ENCODE peak calls at places on chromosome 12, in four cellular contexts. One of them, this sample, is unnamed.

GRCh38 chr12:108157856-108158255 is 28.8 kb downstream of the WSCD2 start:
- DNase-seq in GM12878: no peak
- DNase-seq in HepG2: no peak
- DNase-seq in K562: no peak
- DNase-seq in this sample: no peak

GRCh38 chr12:38163442-38163801 is 153.2 kb upstream of the ALG10B start:
- DNase-seq in HepG2: no peak
- DNase-seq in K562: no peak
- DNase-seq in GM12878: no peak
- DNase-seq in this sample: peak

GRCh38 chr12:97837401-97837800 is 374.8 kb downstream of the RMST start:
- DNase-seq in HepG2: no peak
- DNase-seq in K562: no peak
- DNase-seq in GM12878: no peak
- DNase-seq in this sample: no peak

GRCh38 chr12:132784580-132784979 is 22.9 kb upstream of the ANKLE2 start:
- DNase-seq in K562: no peak
- DNase-seq in GM12878: no peak
- DNase-seq in HepG2: no peak
- DNase-seq in this sample: no peak

GRCh38 chr12:94621662-94622359 is 28.5 kb downstream of the TMCC3 start:
- DNase-seq in GM12878: peak
- DNase-seq in HepG2: no peak
- DNase-seq in K562: no peak
- DNase-seq in this sample: no peak

GRCh38 chr12:112126000-112126431 is 656 bp downstream of the TRAFD1 start:
- DNase-seq in GM12878: no peak
- DNase-seq in K562: no peak
- DNase-seq in HepG2: no peak
- DNase-seq in this sample: peak

GRCh38 chr12:75632452-75632851 is 121.0 kb upstream of the KRR1 start:
- DNase-seq in HepG2: no peak
- DNase-seq in K562: no peak
- DNase-seq in GM12878: no peak
- DNase-seq in this sample: no peak

GRCh38 chr12:57226588-57227314 is 2.8 kb upstream of the SHMT2 start:
- DNase-seq in GM12878: no peak
- DNase-seq in HepG2: no peak
- DNase-seq in K562: peak
- DNase-seq in this sample: no peak

GRCh38 chr12:112559784-112560183 is 141.0 kb downstream of the PTPN11 start:
- DNase-seq in K562: no peak
- DNase-seq in GM12878: no peak
- DNase-seq in HepG2: no peak
- DNase-seq in this sample: no peak

GRCh38 chr12:111034148-111034910 is 114.0 kb upstream of the MYL2 start:
- DNase-seq in HepG2: no peak
- DNase-seq in K562: no peak
- DNase-seq in GM12878: no peak
- DNase-seq in this sample: peak

GRCh38 chr12:15801770-15802393 is 12.7 kb upstream of the EPS8 start:
- DNase-seq in K562: no peak
- DNase-seq in HepG2: no peak
- DNase-seq in GM12878: no peak
- DNase-seq in this sample: no peak

GRCh38 chr12:102406033-102406584 is 74.3 kb downstream of the IGF1 start:
- DNase-seq in K562: no peak
- DNase-seq in HepG2: no peak
- DNase-seq in GM12878: peak
- DNase-seq in this sample: peak

GRCh38 chr12:112420740-112421139 is 2.0 kb downstream of the PTPN11 start:
- DNase-seq in GM12878: no peak
- DNase-seq in HepG2: no peak
- DNase-seq in K562: no peak
- DNase-seq in this sample: no peak

GRCh38 chr12:56315256-56315625 is 547 bp downstream of the CNPY2 start:
- DNase-seq in GM12878: no peak
- DNase-seq in HepG2: no peak
- DNase-seq in K562: peak
- DNase-seq in this sample: peak

DNA sequence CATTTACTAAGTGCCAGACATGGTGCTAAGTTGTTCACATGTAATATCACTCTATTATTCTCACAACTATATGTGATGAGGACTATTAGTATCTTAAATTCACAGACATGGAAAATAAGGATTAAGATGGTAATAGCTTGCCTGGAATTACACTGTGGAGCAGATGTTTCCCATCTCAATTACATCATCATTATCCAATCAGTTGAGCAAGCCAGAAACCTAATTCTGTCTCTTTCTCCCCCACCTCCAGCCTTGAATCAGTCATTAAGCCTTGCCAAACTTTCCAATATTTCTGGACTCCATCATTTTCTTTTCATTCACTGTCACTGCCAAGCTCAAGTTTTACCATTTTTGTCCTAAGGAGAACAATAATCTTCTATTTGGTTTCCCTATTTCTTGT is 287.8 kb upstream of the KITLG start:
- DNase-seq in K562: no peak
- DNase-seq in HepG2: no peak
- DNase-seq in GM12878: no peak
- DNase-seq in this sample: no peak
- H2AFZ ChIP-seq in K562: no peak
- H2AFZ ChIP-seq in HepG2: no peak
- H2AFZ ChIP-seq in GM12878: no peak
- H2AFZ ChIP-seq in this sample: no peak

DNA sequence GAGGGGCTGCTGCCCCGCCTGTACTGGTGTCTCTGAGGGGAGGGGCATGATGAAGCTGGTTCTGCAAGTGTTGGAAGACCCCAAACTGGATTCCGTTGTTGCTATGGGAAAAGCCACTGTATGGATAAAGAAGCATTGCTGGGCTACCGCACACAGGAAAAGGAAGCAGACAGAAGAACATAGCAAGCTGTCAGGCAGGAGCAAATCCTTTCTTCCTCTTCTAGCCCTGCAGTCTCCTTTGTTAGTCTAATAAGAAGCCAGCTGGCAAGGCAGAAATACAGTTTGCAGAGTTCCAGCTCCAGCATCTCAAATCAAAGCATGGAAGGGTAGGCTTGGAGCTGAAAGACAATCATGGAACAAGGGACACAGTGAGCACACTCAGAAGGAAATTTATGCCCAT is 26.3 kb upstream of the NR1H4 start:
- DNase-seq in HepG2: no peak
- DNase-seq in K562: no peak
- DNase-seq in GM12878: no peak
- DNase-seq in this sample: no peak
- TF ChIP-seq FOXM1 in HepG2: no peak
- TF ChIP-seq FOXM1 in K562: no peak
- TF ChIP-seq FOXM1 in GM12878: no peak
- TF ChIP-seq FOXM1 in this sample: no peak

GRCh38 chr12:6207254-6207942 is 7.2 kb downstream of the CD9 start:
- DNase-seq in HepG2: no peak
- DNase-seq in GM12878: no peak
- DNase-seq in K562: no peak
- DNase-seq in this sample: no peak
- H2AFZ ChIP-seq in HepG2: no peak
- H2AFZ ChIP-seq in GM12878: no peak
- H2AFZ ChIP-seq in K562: no peak
- H2AFZ ChIP-seq in this sample: no peak

DNA sequence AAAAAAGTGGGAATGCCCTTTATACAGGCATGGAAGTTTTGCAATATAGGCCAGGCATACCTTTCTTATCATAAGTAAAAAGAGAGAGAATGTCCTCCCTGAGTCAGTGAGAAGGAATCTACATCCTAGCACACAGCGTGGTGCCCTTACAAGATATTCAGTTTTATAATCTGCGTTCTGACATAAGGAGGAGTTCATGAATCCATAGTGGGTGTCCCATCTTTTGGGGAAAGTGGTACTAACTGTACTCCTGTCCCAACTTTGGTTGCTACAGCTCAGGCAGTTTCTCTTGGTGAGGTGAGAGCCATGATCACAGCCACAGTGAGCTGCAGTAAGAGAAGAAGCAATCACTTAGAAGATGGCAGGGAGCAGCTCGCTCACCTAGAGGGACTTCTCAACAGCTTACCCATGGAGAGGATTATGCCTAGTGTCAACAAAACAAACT is 332.9 kb downstream of the BCAT1 start:
- DNase-seq in HepG2: peak
- DNase-seq in GM12878: no peak
- DNase-seq in K562: no peak
- DNase-seq in this sample: no peak
- TF ChIP-seq FOXM1 in HepG2: no peak
- TF ChIP-seq FOXM1 in GM12878: no peak
- TF ChIP-seq FOXM1 in K562: no peak
- TF ChIP-seq FOXM1 in this sample: no peak

This sample was measured in SK-N-SH.